ENCODE peak calls at places on chromosomes 12 and 14, in six cellular contexts. U is psoas muscle, R is IMR-90, B is cardiac fibroblast, I is SJSA1, H is fibroblast of lung. X is an unnamed sample.

GRCh38 chr12:22034709-22035506 is 11.1 kb upstream of the CMAS start:
- DNase-seq in U (no peak), H (peak), B (peak), I (no peak), R (peak), X (no peak)

GRCh38 chr12:27821259-27821973 is 41.4 kb upstream of the MANSC4 start:
- DNase-seq in R (peak), H (peak), I (peak), U (no peak), B (peak), X (peak)

GRCh38 chr14:65769151-65769550 is 356.6 kb downstream of the FUT8 start:
- DNase-seq in H (peak), I (no peak), R (no peak), U (no peak), B (peak), X (no peak)

GRCh38 chr12:186006-186625 is 27.8 kb downstream of the SLC6A12 start:
- DNase-seq in I (no peak), H (no peak), R (no peak), B (no peak), U (no peak), X (no peak)

GRCh38 chr14:74531011-74531410 is 37.4 kb downstream of the ISCA2 start:
- DNase-seq in H (no peak), U (no peak), I (no peak), B (no peak), R (no peak), X (no peak)

GRCh38 chr12:26238341-26239126 is 43.2 kb downstream of the SSPN start:
- DNase-seq in B (no peak), U (peak), H (peak), I (peak), R (no peak), X (no peak)

GRCh38 chr12:10235761-10236631 is 23.3 kb downstream of the GABARAPL1 start:
- DNase-seq in H (peak), B (peak), I (peak), U (no peak), R (peak), X (peak)

GRCh38 chr12:56599797-56600196 is 30.3 kb downstream of the BAZ2A start:
- DNase-seq in B (no peak), U (no peak), R (no peak), I (no peak), H (no peak), X (no peak)

GRCh38 chr12:52924764-52925716 is 20.2 kb upstream of the KRT8 start:
- DNase-seq in I (peak), R (peak), H (peak), B (peak), U (no peak), X (no peak)

GRCh38 chr14:95547626-95548327 is 12.9 kb downstream of the GLRX5 start:
- DNase-seq in I (peak), R (peak), U (no peak), B (peak), H (peak), X (no peak)

GRCh38 chr14:98705826-98706225 is 566.2 kb downstream of the BCL11B start:
- DNase-seq in R (no peak), U (no peak), H (no peak), I (no peak), B (no peak), X (no peak)

GRCh38 chr14:90630407-90630806 is 185.8 kb downstream of the TTC7B start:
- DNase-seq in I (no peak), R (no peak), B (no peak), H (no peak), U (no peak), X (no peak)

GRCh38 chr12:42468341-42468821 is 121.2 kb downstream of the PRICKLE1 start:
- DNase-seq in R (no peak), I (no peak), B (no peak), H (peak), U (no peak), X (no peak)

GRCh38 chr14:85539510-85539909 is 9.6 kb downstream of the FLRT2 start:
- DNase-seq in I (no peak), H (no peak), B (no peak), U (no peak), R (no peak), X (no peak)

GRCh38 chr14:65637780-65638179 is 225.2 kb downstream of the FUT8 start:
- DNase-seq in I (no peak), H (peak), B (peak), R (peak), U (no peak), X (no peak)

GRCh38 chr12:58069268-58069967 is 128.1 kb downstream of the ATP23 start:
- DNase-seq in B (peak), U (no peak), H (peak), R (peak), I (no peak), X (no peak)

GRCh38 chr12:132163911-132164288 is 19.6 kb downstream of the NOC4L start:
- DNase-seq in U (peak), R (no peak), B (no peak), H (no peak), I (no peak), X (no peak)

GRCh38 chr12:120687570-120688289 is 781 bp downstream of the MLEC start:
- DNase-seq in R (no peak), U (no peak), B (peak), H (peak), I (peak), X (peak)

GRCh38 chr12:93550748-93551611 is 21.5 kb upstream of the SOCS2 start:
- DNase-seq in H (peak), B (no peak), R (no peak), U (no peak), I (no peak), X (no peak)

GRCh38 chr12:90515199-90516175 is 439.5 kb downstream of the CCER1 start:
- DNase-seq in R (peak), U (no peak), I (no peak), B (peak), H (peak), X (no peak)

GRCh38 chr12:104763163-104763805 is 194.8 kb downstream of the SLC41A2 start:
- DNase-seq in H (peak), I (no peak), U (no peak), B (peak), R (peak), X (no peak)

DNA sequence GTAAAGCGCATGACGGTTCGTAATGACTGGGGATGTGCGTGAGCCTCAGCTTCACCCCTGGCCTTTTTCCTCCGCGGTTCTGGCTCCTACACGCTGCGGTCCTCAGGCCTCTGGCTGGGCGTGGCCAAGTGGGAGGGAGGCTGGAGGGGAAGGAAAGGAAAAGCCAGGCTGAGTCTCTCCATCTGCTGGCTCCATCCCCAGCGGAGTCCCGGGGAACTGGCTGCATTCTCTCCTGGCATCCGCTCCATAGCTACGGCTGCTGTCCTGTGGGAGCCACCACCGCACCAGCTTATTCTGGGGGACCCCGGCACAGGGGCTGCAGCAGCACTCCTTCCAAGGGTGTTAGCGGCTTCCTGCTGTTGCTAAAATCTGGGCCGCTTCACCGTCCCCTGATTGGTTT is 68.2 kb upstream of the SLC24A4 start:
- DNase-seq in H (peak), U (peak), B (peak), R (peak), I (no peak), X (no peak)
- H3K4me3 ChIP-seq in H (no peak), U (no peak), B (no peak), R (no peak), I (no peak), X (no peak)

DNA sequence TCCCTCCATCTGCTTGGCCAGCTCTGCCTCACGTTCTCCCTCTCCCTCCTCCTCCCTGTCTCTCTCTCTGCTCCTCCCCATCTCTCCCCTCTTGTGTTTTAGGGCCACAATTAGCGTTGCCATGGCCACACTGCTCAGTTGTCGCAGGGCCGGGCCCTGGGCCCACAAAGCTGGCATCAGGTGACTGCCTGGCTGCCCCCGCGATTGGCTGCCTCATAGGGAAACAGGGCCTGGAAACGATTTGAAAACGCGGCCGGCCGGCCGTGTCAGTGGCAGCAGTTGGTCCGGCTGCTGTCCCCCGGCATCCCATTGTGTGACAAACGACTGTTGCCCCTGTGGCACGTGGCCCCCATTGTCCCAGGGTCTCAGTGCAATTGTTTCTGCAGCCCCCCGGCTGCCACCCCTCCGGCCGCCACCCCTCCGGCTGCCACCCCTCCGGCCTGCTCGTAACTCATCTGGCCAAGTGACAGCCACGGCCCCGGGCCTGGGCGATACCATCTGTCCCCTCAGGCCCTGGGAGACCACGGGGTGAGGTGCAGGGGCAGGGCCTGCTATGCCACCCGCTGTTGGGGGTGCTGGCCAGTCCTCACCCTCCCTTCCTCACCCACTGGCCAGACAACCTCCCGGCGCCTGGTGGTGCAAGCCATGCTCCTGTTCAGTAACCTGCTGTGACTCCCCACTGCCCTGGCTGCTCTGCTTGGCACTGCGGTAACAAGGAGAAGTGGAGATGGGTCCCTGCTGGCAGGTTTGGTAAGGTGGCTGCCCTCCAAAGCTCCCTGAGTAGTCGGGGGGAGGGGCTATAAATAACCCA is 17.3 kb downstream of the FOXN4 start:
- DNase-seq in B (peak), I (no peak), U (no peak), H (peak), R (no peak), X (no peak)
- H3K4me3 ChIP-seq in B (no peak), I (no peak), U (peak), H (no peak), R (no peak), X (no peak)

GRCh38 chr12:49548822-49549648 is 10.2 kb downstream of the KCNH3 start:
- DNase-seq in U (no peak), I (no peak), R (no peak), B (peak), H (peak), X (peak)
- H3K4me3 ChIP-seq in U (peak), I (no peak), R (no peak), B (peak), H (no peak), X (peak)

DNA sequence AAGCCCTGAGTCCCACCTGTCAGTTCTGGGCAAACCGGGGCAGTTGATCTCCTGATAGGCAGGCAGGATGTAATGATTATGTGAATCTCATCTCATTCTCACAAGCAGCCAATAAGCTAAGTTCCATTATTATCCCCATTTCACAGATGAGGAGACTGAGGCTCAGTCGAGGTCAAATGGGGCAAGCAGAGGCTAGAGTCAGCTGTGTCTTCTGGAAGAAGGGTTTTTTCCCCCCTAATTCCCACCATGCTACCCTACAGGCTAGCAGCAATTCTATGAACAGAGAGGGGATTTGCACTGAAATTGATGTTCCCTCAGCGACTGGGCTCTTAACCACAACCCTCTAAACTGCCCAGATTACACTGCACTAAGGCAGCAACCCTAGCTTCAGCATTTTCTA is 93.8 kb upstream of the MAP1LC3B2 start:
- DNase-seq in R (no peak), B (no peak), I (no peak), U (no peak), H (no peak), X (no peak)
- H3K4me3 ChIP-seq in R (no peak), B (no peak), I (no peak), U (no peak), H (no peak), X (no peak)

GRCh38 chr12:106136263-106136662 is 2.5 kb downstream of the NUAK1 start:
- DNase-seq in H (peak), I (peak), R (peak), U (peak), B (peak), X (peak)
- H3K4me3 ChIP-seq in H (peak), I (peak), R (peak), U (peak), B (peak), X (no peak)

DNA sequence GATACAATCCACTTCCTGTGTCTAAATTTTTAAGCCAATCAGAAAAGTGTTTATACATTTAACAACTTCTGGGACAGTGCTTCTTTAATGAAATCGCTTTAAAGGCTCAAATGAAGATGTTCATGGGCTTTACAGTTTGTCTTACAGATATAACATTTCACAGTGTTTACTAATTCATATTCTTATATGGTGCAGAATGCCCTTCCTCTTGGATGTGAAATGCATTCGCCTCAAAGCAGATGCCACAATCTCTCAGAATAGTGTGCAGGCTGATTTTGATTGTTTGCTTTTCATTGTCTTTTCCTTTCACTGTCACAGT is 200.1 kb upstream of the FOXN3 start:
- DNase-seq in I (no peak), B (no peak), R (no peak), H (no peak), U (no peak), X (no peak)
- H3K4me3 ChIP-seq in I (peak), B (peak), R (peak), H (peak), U (peak), X (peak)

DNA sequence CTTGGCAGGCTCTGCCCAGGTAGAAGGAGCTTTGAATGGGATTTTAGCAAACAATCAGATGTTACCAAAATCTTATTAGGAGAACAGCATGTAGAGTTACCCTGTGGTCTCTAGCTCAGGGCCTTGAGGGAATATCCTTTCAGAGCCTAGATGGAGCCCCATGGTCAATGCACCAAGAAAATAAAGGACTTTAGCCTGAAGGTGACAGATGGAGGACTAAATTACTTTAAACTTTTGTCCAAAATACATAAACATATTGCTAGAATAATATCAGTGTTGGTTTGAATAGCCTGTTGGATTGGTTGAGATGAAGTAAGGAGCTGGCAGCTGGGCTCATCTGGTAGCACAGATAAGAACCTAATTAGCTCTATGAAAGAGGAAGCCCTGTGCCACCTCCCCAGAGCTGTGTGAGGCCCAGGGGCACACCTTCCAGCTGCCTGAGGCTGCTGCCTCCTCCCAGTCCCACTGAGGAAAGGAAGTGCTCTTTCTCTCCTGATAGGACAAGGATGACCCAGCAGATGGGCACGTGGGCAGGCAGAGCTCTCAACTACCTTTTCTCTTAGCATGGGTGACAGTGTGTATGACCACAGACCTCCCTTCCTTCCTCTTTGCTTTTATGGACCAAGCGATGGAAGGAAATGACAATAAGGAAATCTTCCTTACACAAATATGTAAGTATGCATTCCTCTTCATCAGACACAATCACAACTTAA is 127.4 kb upstream of the AMIGO2 start:
- DNase-seq in U (no peak), R (no peak), H (no peak), I (no peak), B (no peak), X (peak)
- H3K4me3 ChIP-seq in U (no peak), R (no peak), H (no peak), I (no peak), B (no peak), X (peak)

DNA sequence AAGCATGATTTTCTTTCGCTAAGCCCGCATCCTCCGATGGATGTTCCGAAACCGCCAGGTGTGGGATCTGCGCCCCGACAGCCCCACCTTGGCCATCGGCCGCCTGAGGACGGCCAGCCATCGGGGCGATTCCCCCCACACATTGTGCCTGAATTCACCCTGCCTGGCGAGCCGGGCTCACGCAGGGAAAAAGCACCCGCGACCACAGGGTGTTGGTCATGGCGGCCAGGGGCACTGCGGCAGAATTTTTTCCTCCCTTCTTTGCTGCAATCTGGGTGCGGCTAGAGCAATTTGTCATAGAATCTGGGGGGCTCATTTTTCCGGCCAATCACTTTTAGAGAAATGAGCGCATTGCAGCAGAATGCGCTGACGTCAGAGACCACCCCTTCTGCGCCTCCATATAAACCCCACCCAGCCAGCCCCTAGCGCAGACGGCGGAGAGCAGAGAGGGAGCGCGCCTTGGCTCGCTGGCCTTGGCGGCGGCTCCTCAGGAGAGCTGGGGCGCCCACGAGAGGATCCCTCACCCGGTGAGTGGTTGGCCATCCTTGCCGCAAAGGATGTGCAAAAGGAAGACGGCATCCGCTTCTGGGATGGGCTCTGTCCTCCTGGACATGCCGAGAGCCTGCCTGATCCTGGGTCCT is at the start of gene MEG3:
- DNase-seq in H (peak), U (peak), B (peak), I (peak), R (peak), X (no peak)
- H3K4me3 ChIP-seq in H (peak), U (peak), B (peak), I (peak), R (peak), X (no peak)

DNA sequence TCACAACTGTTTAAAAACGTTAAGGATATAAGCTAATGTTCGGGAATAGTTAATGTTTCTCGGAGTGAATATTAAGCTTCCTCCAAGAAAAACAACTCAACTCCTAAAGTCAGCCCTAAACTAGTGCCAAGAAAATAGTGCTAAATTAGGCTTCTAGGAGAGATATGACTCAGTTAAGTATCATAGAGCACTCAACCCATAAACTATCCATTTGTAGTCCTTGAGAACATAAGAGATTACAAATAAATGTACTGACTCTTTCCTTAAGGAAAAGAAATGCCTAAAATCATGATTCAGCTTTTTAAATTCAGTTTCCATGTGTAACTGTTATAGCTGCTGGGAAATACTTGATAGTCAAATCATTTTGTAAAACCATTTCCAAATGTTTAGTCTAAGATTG is 117.1 kb downstream of the HMGA2 start:
- DNase-seq in I (no peak), B (peak), H (peak), R (peak), U (no peak), X (no peak)
- H3K4me3 ChIP-seq in I (no peak), B (no peak), H (no peak), R (peak), U (no peak), X (no peak)